ENCODE peak calls at places on chromosomes 2 and 18, in four cellular contexts. A is naive thymus-derived CD4-positive, alpha-beta T cell; G is fibroblast of the aortic adventitia; N is SHP77. J is an unnamed sample.
A peak's percentile ranks its signal among the peaks of the same experiment; 100 is the strongest.

GRCh38 chr18:31657823-31658669 is 26.3 kb downstream of the B4GALT6 start:
- DNase-seq in A (no peak), G (no peak), N (peak; percentile 10), J (no peak)

GRCh38 chr2:136319227-136319626 is 201.3 kb upstream of the CXCR4 start:
- DNase-seq in A (no peak), G (no peak), N (no peak), J (no peak)

GRCh38 chr2:191064590-191064989 is 50.6 kb upstream of the STAT1 start:
- DNase-seq in A (no peak), G (no peak), N (no peak), J (no peak)

GRCh38 chr2:144745424-144745823 is 225.5 kb upstream of the ZEB2 start:
- DNase-seq in A (no peak), G (no peak), N (no peak), J (no peak)

GRCh38 chr2:170942615-170943014 is 13.6 kb downstream of the GORASP2 start:
- DNase-seq in A (no peak), G (no peak), N (no peak), J (no peak)

GRCh38 chr18:62289047-62289446 is 36.1 kb upstream of the TNFRSF11A start:
- DNase-seq in A (no peak), G (no peak), N (no peak), J (no peak)

GRCh38 chr2:140257692-140258300 is 1477.6 kb upstream of the NXPH2 start:
- DNase-seq in A (no peak), G (no peak), N (no peak), J (no peak)

GRCh38 chr2:33531345-33532059 is 55.1 kb downstream of the RASGRP3 start:
- DNase-seq in A (no peak), G (peak; percentile 68), N (no peak), J (no peak)

GRCh38 chr18:34956663-34957062 is 84.5 kb upstream of the MAPRE2 start:
- DNase-seq in A (no peak), G (no peak), N (no peak), J (no peak)

GRCh38 chr2:18046558-18046957 is 168.1 kb downstream of the KCNS3 start:
- DNase-seq in A (no peak), G (peak; percentile 46), N (no peak), J (no peak)

GRCh38 chr18:377088-377487 is 109.2 kb upstream of the THOC1 start:
- DNase-seq in A (no peak), G (no peak), N (no peak), J (no peak)

GRCh38 chr18:73283032-73283431 is 415.2 kb upstream of the NETO1 start:
- DNase-seq in A (no peak), G (no peak), N (no peak), J (no peak)

GRCh38 chr2:31065356-31065755 is 72.9 kb downstream of the GALNT14 start:
- DNase-seq in A (no peak), G (no peak), N (no peak), J (no peak)

GRCh38 chr2:20617892-20618467 is 32.9 kb downstream of the HS1BP3 start:
- DNase-seq in A (no peak), G (peak; percentile 100), N (peak; percentile 66), J (peak; percentile 97)

GRCh38 chr2:116133563-116133962 is 1680.9 kb upstream of the DDX18 start:
- DNase-seq in A (no peak), G (no peak), N (no peak), J (no peak)

GRCh38 chr2:241894681-241895426 is 25.3 kb downstream of the RTP5 start:
- DNase-seq in A (no peak), G (no peak), N (no peak), J (no peak)

GRCh38 chr2:156088598-156088997 is 243.9 kb downstream of the NR4A2 start:
- DNase-seq in A (no peak), G (no peak), N (no peak), J (no peak)

GRCh38 chr18:35993013-35993412 is 20.5 kb downstream of the RMP24 start:
- DNase-seq in A (no peak), G (no peak), N (no peak), J (no peak)

GRCh38 chr2:191155608-191156071 is 4.8 kb upstream of the STAT4 start:
- DNase-seq in A (no peak), G (peak; percentile 78), N (no peak), J (no peak)

GRCh38 chr2:28613616-28614501 is 118.0 kb downstream of the PLB1 start:
- DNase-seq in A (no peak), G (no peak), N (no peak), J (no peak)

GRCh38 chr2:11393711-11394236 is 49.3 kb upstream of the ROCK2 start:
- DNase-seq in A (no peak), G (peak; percentile 73), N (no peak), J (no peak)

GRCh38 chr2:41879367-41879871 is 168.4 kb upstream of the PKDCC start:
- DNase-seq in A (no peak), G (no peak), N (no peak), J (no peak)

GRCh38 chr18:77702686-77703085 is 453.0 kb downstream of the GALR1 start:
- DNase-seq in A (no peak), G (peak; percentile 19), N (peak; percentile 59), J (no peak)

GRCh38 chr2:174603280-174603679 is 5.7 kb upstream of the WIPF1 start:
- DNase-seq in A (no peak), G (peak; percentile 88), N (no peak), J (no peak)

GRCh38 chr2:185012643-185013042 is 414.3 kb downstream of the ZNF804A start:
- DNase-seq in A (no peak), G (peak; percentile 2), N (no peak), J (no peak)

GRCh38 chr2:190149942-190150341 is 87.4 kb upstream of the MSTN start:
- DNase-seq in A (no peak), G (no peak), N (no peak), J (no peak)

GRCh38 chr18:34942975-34943374 is 98.2 kb upstream of the MAPRE2 start:
- DNase-seq in A (no peak), G (no peak), N (no peak), J (no peak)

GRCh38 chr2:195559431-195559914 is 97.6 kb upstream of the SLC39A10 start:
- DNase-seq in A (peak; percentile 14), G (peak; percentile 97), N (no peak), J (peak; percentile 47)

GRCh38 chr2:154240921-154241379 is 369.2 kb downstream of the GALNT13 start:
- DNase-seq in A (no peak), G (no peak), N (no peak), J (no peak)

GRCh38 chr2:4588606-4589005 is 885.2 kb downstream of the DCDC2C start:
- DNase-seq in A (no peak), G (no peak), N (no peak), J (no peak)

GRCh38 chr2:238601433-238602222 is 174.9 kb downstream of the ASB1 start:
- DNase-seq in A (no peak), G (peak; percentile 99), N (no peak), J (no peak)

GRCh38 chr2:109304248-109304647 is 175.2 kb downstream of the SH3RF3 start:
- DNase-seq in A (no peak), G (no peak), N (no peak), J (no peak)

GRCh38 chr2:73987109-73987947 is 2.6 kb downstream of the TET3 start:
- DNase-seq in A (no peak), G (no peak), N (no peak), J (no peak)

GRCh38 chr2:63878486-63878885 is 36.8 kb downstream of the UGP2 start:
- DNase-seq in A (no peak), G (no peak), N (no peak), J (no peak)

GRCh38 chr18:43578636-43579203 is 301.4 kb upstream of the SYT4 start:
- DNase-seq in A (no peak), G (no peak), N (no peak), J (no peak)

GRCh38 chr2:147863835-147864234 is 19.0 kb downstream of the ACVR2A start:
- DNase-seq in A (no peak), G (no peak), N (no peak), J (no peak)

GRCh38 chr18:64803471-64803870 is 654.6 kb upstream of the LINC00305 start:
- DNase-seq in A (no peak), G (no peak), N (no peak), J (no peak)

GRCh38 chr18:58513615-58514014 is 115.3 kb downstream of the ALPK2 start:
- DNase-seq in A (no peak), G (no peak), N (no peak), J (no peak)

J was measured in lung.